ENCODE peak calls at places on chromosomes 3 and 15, in five cellular contexts. M, N, K, Y and C are unnamed samples.

GRCh38 chr15:74643368-74644204 is 27.9 kb downstream of the CLK3 start:
- DNase-seq in K (peak), Y (no peak), M (no peak), N (no peak), C (no peak)

GRCh38 chr15:89098281-89098680 is 10.0 kb downstream of the ABHD2 start:
- DNase-seq in N (no peak), K (no peak), M (no peak), Y (no peak), C (no peak)

GRCh38 chr3:75140904-75141615 is 523.1 kb upstream of the FRG2C start:
- DNase-seq in M (no peak), K (no peak), N (no peak), Y (no peak), C (no peak)

GRCh38 chr3:160434071-160434470 is 15.5 kb downstream of the TRIM59 start:
- DNase-seq in Y (no peak), M (no peak), N (no peak), K (no peak), C (no peak)

GRCh38 chr3:72692959-72693518 is 155.2 kb downstream of the SHQ1 start:
- DNase-seq in M (no peak), Y (peak), K (peak), N (no peak), C (no peak)

GRCh38 chr3:64668582-64669510 is 19.0 kb downstream of the ADAMTS9 start:
- DNase-seq in M (no peak), K (no peak), N (no peak), Y (no peak), C (no peak)

GRCh38 chr3:136074546-136074945 is 109.0 kb downstream of the PPP2R3A start:
- DNase-seq in Y (no peak), N (no peak), K (no peak), M (no peak), C (no peak)

GRCh38 chr3:168870892-168871291 is 775.2 kb upstream of the GOLIM4 start:
- DNase-seq in K (no peak), Y (no peak), M (no peak), N (no peak), C (no peak)

GRCh38 chr3:177517906-177518305 is 320.6 kb upstream of the TBL1XR1 start:
- DNase-seq in K (no peak), M (no peak), Y (no peak), N (no peak), C (no peak)

GRCh38 chr3:189186093-189186492 is 14.3 kb downstream of the TPRG1 start:
- DNase-seq in Y (no peak), N (no peak), M (peak), K (no peak), C (no peak)

GRCh38 chr15:41930221-41930866 is 36.5 kb upstream of the SPTBN5 start:
- DNase-seq in N (peak), K (no peak), M (no peak), Y (peak), C (no peak)

GRCh38 chr15:81085898-81086297 is 48.2 kb upstream of the CFAP161 start:
- DNase-seq in N (no peak), K (peak), M (no peak), Y (no peak), C (no peak)

GRCh38 chr15:63372018-63372705 is 9.5 kb downstream of the CA12 start:
- DNase-seq in N (peak), K (peak), Y (no peak), M (no peak), C (peak)

GRCh38 chr3:71771884-71772283 is 13.1 kb downstream of the PROK2 start:
- DNase-seq in N (no peak), Y (no peak), K (no peak), M (no peak), C (no peak)

GRCh38 chr3:150106752-150107428 is 136.2 kb upstream of the PFN2 start:
- DNase-seq in Y (no peak), N (no peak), M (no peak), K (no peak), C (no peak)

GRCh38 chr3:100060685-100061484 is 53.4 kb downstream of the FILIP1L start:
- DNase-seq in Y (no peak), M (no peak), N (no peak), K (no peak), C (no peak)

GRCh38 chr15:76517910-76518309 is 181.3 kb downstream of the ISL2 start:
- DNase-seq in Y (no peak), K (no peak), N (no peak), M (no peak), C (no peak)

GRCh38 chr3:105402287-105402801 is 35.6 kb downstream of the ALCAM start:
- DNase-seq in M (no peak), K (no peak), N (peak), Y (no peak), C (no peak)

GRCh38 chr3:138902166-138902565 is 44.8 kb downstream of the FOXL2 start:
- DNase-seq in Y (no peak), K (no peak), M (no peak), N (no peak), C (no peak)

GRCh38 chr3:12906916-12907290 is 65.5 kb upstream of the RPL32 start:
- DNase-seq in N (no peak), K (no peak), Y (no peak), M (no peak), C (no peak)

GRCh38 chr3:190912736-190913135 is 50.2 kb upstream of the GMNC start:
- DNase-seq in Y (no peak), N (no peak), K (no peak), M (no peak), C (no peak)

DNA sequence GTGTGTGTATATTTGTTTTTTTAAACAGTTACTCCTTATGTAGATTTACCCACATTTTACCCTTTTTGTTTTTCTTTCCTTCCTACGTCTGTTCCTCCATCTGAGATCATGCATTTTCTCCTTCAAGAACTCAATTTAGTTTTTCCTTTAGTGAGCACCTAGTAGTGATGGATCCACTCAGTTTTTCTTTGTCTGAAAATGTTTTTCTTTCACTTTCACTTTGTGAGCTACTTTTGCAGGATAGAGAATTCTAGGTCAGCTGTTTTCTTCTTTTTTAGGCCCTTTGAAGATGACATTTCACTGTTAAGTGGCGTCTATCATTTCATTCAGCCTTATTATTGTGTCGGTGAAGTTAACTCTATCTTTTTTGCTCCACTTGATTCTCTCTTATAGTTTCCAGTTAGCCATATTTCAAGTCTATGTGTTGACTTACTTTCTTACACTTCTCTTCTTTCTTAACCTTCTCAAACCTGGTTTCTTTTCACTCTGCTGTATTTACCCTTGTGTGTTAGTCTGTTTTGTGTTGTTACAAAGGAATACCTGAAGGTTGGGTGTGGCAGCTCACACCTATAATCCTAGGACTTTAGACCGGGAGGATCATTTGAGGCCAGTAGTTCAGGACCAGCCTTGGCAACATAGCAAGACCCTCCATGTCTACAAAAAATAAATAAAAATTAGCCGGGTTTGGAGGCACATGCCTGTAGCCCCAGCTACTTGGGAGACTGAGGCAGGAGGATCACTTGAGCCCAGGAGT is 55.8 kb downstream of the PRKCI start:
- DNase-seq in K (no peak), Y (peak), M (no peak), N (no peak), C (no peak)
- H3K4me3 ChIP-seq in K (no peak), Y (no peak), M (no peak), N (no peak), C (no peak)

DNA sequence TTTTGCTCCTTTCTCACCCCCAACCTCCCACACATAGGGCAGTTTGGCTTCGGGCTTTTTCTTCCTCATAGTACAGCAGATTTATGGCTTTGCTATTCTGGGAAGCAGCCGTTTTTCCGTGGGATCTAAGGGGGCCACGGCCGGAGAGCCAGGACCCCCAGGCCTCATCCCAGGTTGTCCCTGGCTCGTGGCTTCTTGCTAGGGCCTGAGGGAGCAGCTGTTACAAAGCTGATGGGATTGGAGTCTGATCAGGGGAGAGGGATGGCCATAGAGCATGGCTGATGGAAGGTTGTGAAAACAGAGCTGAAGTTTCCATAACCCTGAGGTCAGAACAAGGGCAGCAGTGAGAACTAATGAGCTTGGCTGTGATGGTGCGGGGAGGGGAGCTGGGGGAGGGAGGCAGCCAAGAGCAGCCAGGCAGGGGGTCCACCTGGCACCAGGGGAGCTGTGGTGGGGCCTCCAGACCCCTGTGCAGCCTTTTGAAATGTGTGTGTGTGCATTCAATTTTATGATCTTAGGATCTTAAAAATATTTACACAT is 63.0 kb downstream of the LINGO1 start:
- DNase-seq in N (no peak), M (no peak), Y (no peak), K (no peak), C (no peak)
- H3K4me3 ChIP-seq in N (no peak), M (peak), Y (no peak), K (no peak), C (peak)

GRCh38 chr3:132800958-132801357 is 78.7 kb upstream of the NPHP3 start:
- DNase-seq in M (no peak), N (no peak), Y (no peak), K (no peak), C (no peak)
- H3K4me3 ChIP-seq in M (no peak), N (no peak), Y (no peak), K (no peak), C (no peak)

GRCh38 chr15:37104413-37105392 is 4.4 kb upstream of the MEIS2 start:
- DNase-seq in K (no peak), Y (no peak), M (no peak), N (no peak), C (no peak)
- H3K4me3 ChIP-seq in K (no peak), Y (peak), M (no peak), N (no peak), C (no peak)

DNA sequence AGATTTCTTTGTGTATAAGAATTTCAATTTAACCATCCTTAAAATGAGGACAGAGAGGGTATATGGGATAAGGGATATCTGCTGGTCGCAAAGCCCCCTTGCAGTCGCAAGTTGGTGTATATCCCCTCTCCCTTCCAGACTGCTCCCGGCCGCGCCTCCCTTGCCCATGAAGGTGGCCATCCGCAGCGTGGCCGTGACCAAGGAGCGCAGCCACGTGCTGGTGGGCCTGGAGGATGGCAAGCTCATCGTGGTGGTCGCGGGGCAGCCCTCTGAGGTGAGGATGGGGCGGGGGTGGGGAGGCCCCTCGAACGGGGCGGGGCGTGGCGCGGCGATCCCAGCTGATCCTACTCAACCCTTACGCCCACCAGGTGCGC is 29.4 kb downstream of the NBEAL2 start:
- DNase-seq in K (peak), N (no peak), Y (no peak), M (no peak), C (no peak)
- H3K4me3 ChIP-seq in K (no peak), N (no peak), Y (no peak), M (peak), C (peak)

GRCh38 chr15:51255533-51255932 is 82.9 kb downstream of the CYP19A1 start:
- DNase-seq in K (no peak), M (no peak), Y (no peak), N (no peak), C (no peak)
- H3K4me3 ChIP-seq in K (no peak), M (no peak), Y (no peak), N (no peak), C (no peak)

DNA sequence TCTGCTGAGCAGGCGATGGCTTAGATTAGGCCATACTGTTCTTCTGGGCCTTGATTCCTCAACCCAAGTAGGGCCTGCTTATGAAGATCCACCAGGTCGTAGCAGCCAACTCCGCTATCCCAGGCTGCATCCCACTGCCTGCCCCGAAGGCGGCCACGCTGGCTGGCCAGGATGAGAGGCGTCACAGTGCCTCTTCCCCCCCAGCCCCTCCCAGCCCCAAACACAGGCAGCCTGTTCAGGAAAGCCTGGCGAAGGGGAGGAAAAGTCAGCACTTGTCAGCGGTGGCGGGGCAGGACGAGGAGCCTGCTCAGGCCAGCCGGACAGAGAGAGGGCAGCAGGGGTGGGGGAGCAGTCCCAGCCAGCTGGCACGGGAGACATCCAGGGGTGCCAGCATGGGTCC is 11.2 kb downstream of the PTH1R start:
- DNase-seq in K (no peak), Y (no peak), N (no peak), M (no peak), C (no peak)
- H3K4me3 ChIP-seq in K (no peak), Y (no peak), N (no peak), M (no peak), C (no peak)

GRCh38 chr3:151281671-151282334 is 3.5 kb upstream of the P2RY14 start:
- DNase-seq in Y (no peak), N (no peak), K (no peak), M (peak), C (no peak)

GRCh38 chr3:151283387-151283786 is 5.0 kb upstream of the P2RY14 start:
- DNase-seq in K (no peak), M (no peak), Y (no peak), N (no peak), C (no peak)

GRCh38 chr3:151276038-151277027 is 2.0 kb downstream of the P2RY14 start:
- DNase-seq in K (no peak), M (no peak), Y (no peak), N (no peak), C (no peak)

GRCh38 chr3:151282921-151283320 is 4.6 kb upstream of the P2RY14 start:
- DNase-seq in N (peak), Y (no peak), K (no peak), M (no peak), C (no peak)

GRCh38 chr3:151278223-151278622 is at the start of gene P2RY14:
- DNase-seq in N (no peak), Y (no peak), M (no peak), K (no peak), C (no peak)
- H3K4me3 ChIP-seq in N (no peak), Y (no peak), M (peak), K (no peak), C (no peak)